ENCODE peak calls at places on chromosome 16, in ten cellular contexts. S is stomach, M is epithelial cell of proximal tubule, L is cardiac muscle cell, W is bronchial epithelial cell, G is heart left ventricle, Q is retinal pigment epithelial cell, K is A549, O is brain microvascular endothelial cell, C is foreskin fibroblast. E is an unnamed sample.

GRCh38 chr16:57475711-57476339 is 10.5 kb downstream of the DOK4 start:
- DNase-seq in Q (no peak), W (no peak), O (peak; percentile 49), C (no peak), S (no peak), G (no peak), K (peak; percentile 77), M (no peak), L (peak; percentile 64), E (peak; percentile 30)

GRCh38 chr16:83851473-83851872 is 43.7 kb downstream of the HSBP1 start:
- DNase-seq in O (no peak), S (no peak), M (no peak), G (no peak), C (no peak), L (no peak), Q (no peak), K (no peak), W (no peak), E (no peak)

GRCh38 chr16:668519-669171 is 713 bp downstream of the RHOT2 start:
- DNase-seq in C (no peak), S (no peak), O (no peak), M (no peak), Q (no peak), K (no peak), L (no peak), G (no peak), W (no peak), E (no peak)

GRCh38 chr16:89922477-89922883 is 662 bp upstream of the TUBB3 start:
- DNase-seq in M (peak; percentile 43), G (peak; percentile 75), C (peak; percentile 95), K (peak; percentile 83), L (peak; percentile 92), S (peak; percentile 50), Q (peak; percentile 85), O (peak; percentile 98), W (peak; percentile 76), E (peak; percentile 92)

GRCh38 chr16:81401035-81401950 is 43.3 kb upstream of the CMIP start:
- DNase-seq in M (no peak), G (no peak), C (peak; percentile 44), L (peak; percentile 70), Q (no peak), K (peak; percentile 96), W (peak; percentile 90), S (no peak), O (peak; percentile 77), E (peak; percentile 47)

GRCh38 chr16:86836503-86837125 is 258.3 kb downstream of the FOXL1 start:
- DNase-seq in C (peak; percentile 89), L (peak; percentile 93), W (peak; percentile 70), O (peak; percentile 89), M (peak; percentile 25), G (no peak), K (no peak), S (no peak), Q (peak; percentile 44), E (peak; percentile 85)

GRCh38 chr16:57938936-57939871 is 31.7 kb downstream of the CNGB1 start:
- DNase-seq in O (peak; percentile 10), M (peak; percentile 30), L (peak; percentile 91), G (peak; percentile 74), K (peak; percentile 35), Q (no peak), C (peak; percentile 37), S (peak; percentile 74), W (peak; percentile 79), E (peak; percentile 20)

GRCh38 chr16:53022374-53022773 is 30.3 kb downstream of the CHD9NB start:
- DNase-seq in K (peak; percentile 69), M (no peak), G (peak; percentile 22), W (peak; percentile 47), Q (peak; percentile 8), O (peak; percentile 38), L (peak; percentile 72), C (peak; percentile 24), S (peak; percentile 39), E (peak; percentile 44)

GRCh38 chr16:19130852-19131808 is 17.4 kb downstream of the ITPRIPL2 start:
- DNase-seq in G (peak; percentile 72), M (no peak), O (peak; percentile 64), C (peak; percentile 74), W (peak; percentile 73), S (no peak), Q (no peak), L (peak; percentile 80), K (no peak), E (peak; percentile 90)

GRCh38 chr16:57603110-57604024 is 25.1 kb upstream of the ADGRG1 start:
- DNase-seq in L (no peak), O (no peak), K (no peak), W (no peak), C (no peak), M (no peak), S (no peak), G (peak; percentile 2), Q (no peak), E (no peak)

DNA sequence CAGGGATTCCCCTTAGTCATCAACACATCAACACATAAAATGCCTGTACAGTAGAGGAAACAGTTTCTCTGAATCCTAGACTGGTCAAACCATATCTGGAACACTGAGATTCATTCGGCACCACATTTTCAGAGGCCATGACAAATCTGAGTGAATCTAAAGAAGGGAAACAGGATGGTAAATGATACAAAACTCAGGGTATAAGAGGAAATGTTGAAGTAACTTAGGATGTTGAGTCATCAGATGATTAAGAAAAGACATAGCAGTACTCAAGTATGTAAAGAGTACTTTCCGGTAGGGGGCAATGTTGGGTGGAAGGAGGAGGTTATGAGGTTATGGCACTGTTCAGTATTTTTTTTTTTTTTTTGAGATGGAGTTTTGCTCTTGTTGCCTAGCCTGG is 358.5 kb upstream of the PMFBP1 start:
- DNase-seq in Q (no peak), M (no peak), O (peak; percentile 81), K (no peak), C (no peak), S (no peak), L (peak; percentile 90), W (peak; percentile 85), G (no peak), E (peak; percentile 54)
- TF ChIP-seq CTCF in Q (no peak), M (peak; percentile 35), O (peak; percentile 53), K (peak; percentile 6), C (peak; percentile 19), S (no peak), L (peak; percentile 52), W (peak; percentile 35), G (no peak), E (peak; percentile 26)

GRCh38 chr16:8957509-8958157 is 6.1 kb downstream of the USP7 start:
- DNase-seq in M (no peak), G (no peak), S (no peak), L (no peak), C (no peak), Q (no peak), K (no peak), O (no peak), W (no peak), E (no peak)

GRCh38 chr16:8959921-8960787 is 3.6 kb downstream of the USP7 start:
- DNase-seq in K (no peak), S (no peak), Q (no peak), G (no peak), W (no peak), M (no peak), O (no peak), C (no peak), L (peak; percentile 34), E (peak; percentile 37)

GRCh38 chr16:8956265-8957060 is 7.2 kb downstream of the USP7 start:
- DNase-seq in Q (no peak), W (no peak), K (no peak), L (no peak), G (no peak), O (no peak), M (no peak), C (no peak), S (no peak), E (no peak)

GRCh38 chr16:8957061-8957392 is 6.7 kb downstream of the USP7 start:
- DNase-seq in W (no peak), M (no peak), S (no peak), G (no peak), O (no peak), C (no peak), K (no peak), Q (no peak), L (no peak), E (peak; percentile 45)

GRCh38 chr16:8958344-8958808 is 5.3 kb downstream of the USP7 start:
- DNase-seq in K (no peak), M (no peak), Q (no peak), C (peak; percentile 79), G (no peak), L (peak; percentile 48), S (no peak), W (no peak), O (peak; percentile 84), E (peak; percentile 59)
- H3K4me3 ChIP-seq in K (no peak overlapping the region), M (no peak overlapping the region), Q (no peak overlapping the region), C (peak overlapping the region; percentile 5), G (peak overlapping the region; percentile 3), L (no peak overlapping the region), S (no peak overlapping the region), W (no peak overlapping the region), O (peak overlapping the region; percentile 12), E (no peak overlapping the region)

DNA sequence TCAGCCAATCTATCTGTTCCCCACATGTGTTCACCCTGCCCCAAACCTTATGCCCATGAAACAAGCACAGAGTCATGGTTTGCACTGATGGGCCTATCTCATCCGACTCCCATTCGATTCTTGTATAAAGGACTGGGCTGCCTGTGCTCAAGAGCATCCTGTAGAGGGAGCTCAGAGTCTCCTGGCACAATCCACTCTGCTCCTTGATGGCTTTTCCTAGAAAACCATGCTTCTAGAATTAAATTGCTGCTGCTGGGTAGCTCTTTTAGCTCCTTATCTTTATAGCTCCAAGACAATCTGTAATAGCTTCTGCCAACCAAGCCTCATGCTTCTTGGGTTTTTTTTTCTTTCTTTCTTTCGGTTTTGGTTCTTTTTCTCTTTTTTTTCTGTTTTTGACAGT is 9.7 kb downstream of the ZNF19 start:
- DNase-seq in C (peak; percentile 25), G (no peak), M (no peak), L (peak; percentile 66), Q (no peak), K (no peak), S (no peak), O (no peak), W (peak; percentile 35), E (peak; percentile 41)
- TF ChIP-seq CTCF in C (peak; percentile 40), G (no peak), M (peak; percentile 68), L (peak; percentile 73), Q (peak; percentile 73), K (no peak), S (no peak), O (peak; percentile 82), W (peak; percentile 68), E (peak; percentile 60)

GRCh38 chr16:12646098-12646489 is 157.6 kb downstream of the CPPED1 start:
- DNase-seq in C (no peak), K (no peak), G (no peak), Q (no peak), S (no peak), O (no peak), W (no peak), M (no peak), L (no peak), E (no peak)

GRCh38 chr16:12651765-12652531 is 151.7 kb downstream of the CPPED1 start:
- DNase-seq in C (no peak), L (no peak), K (no peak), W (no peak), O (no peak), G (no peak), M (no peak), S (no peak), Q (no peak), E (no peak)

GRCh38 chr16:12649356-12649755 is 154.3 kb downstream of the CPPED1 start:
- DNase-seq in C (no peak), G (no peak), L (no peak), O (no peak), Q (no peak), K (no peak), S (no peak), M (no peak), W (no peak), E (no peak)

GRCh38 chr16:12643034-12643455 is 160.6 kb downstream of the CPPED1 start:
- DNase-seq in W (no peak), O (no peak), S (no peak), K (no peak), C (no peak), L (no peak), M (no peak), Q (no peak), G (no peak), E (no peak)

GRCh38 chr16:12646490-12647274 is 157.0 kb downstream of the CPPED1 start:
- DNase-seq in W (no peak), C (peak; percentile 63), M (no peak), Q (peak; percentile 48), G (no peak), K (no peak), L (no peak), S (peak; percentile 63), O (peak; percentile 42), E (peak; percentile 42)
- H3K4me3 ChIP-seq in W (no peak overlapping the region), C (no peak overlapping the region), M (no peak overlapping the region), Q (no peak overlapping the region), G (no peak overlapping the region), K (no peak overlapping the region), L (no peak overlapping the region), S (no peak overlapping the region), O (no peak overlapping the region), E (no peak overlapping the region)

E was measured in fibroblast of villous mesenchyme.